ENCODE peak calls at places on chromosomes 13 and 19, in four cellular contexts. One of them, this sample, is unnamed.

GRCh38 chr13:74487091-74487722 is 353.0 kb upstream of the KLF12 start:
- DNase-seq in HepG2: no peak
- DNase-seq in Panc1: no peak
- DNase-seq in K562: no peak
- DNase-seq in this sample: no peak

GRCh38 chr19:34269968-34270621 is 15.7 kb downstream of the GARRE1 start:
- DNase-seq in HepG2: peak
- DNase-seq in Panc1: no peak
- DNase-seq in K562: no peak
- DNase-seq in this sample: no peak

GRCh38 chr19:18349524-18350128 is 9.2 kb downstream of the PGPEP1 start:
- DNase-seq in HepG2: peak
- DNase-seq in Panc1: no peak
- DNase-seq in K562: peak
- DNase-seq in this sample: no peak

GRCh38 chr19:46209051-46209450 is 20.5 kb upstream of the IGFL1 start:
- DNase-seq in K562: no peak
- DNase-seq in HepG2: no peak
- DNase-seq in Panc1: no peak
- DNase-seq in this sample: no peak

GRCh38 chr13:100602472-100603142 is 14.0 kb upstream of the GGACT start:
- DNase-seq in Panc1: no peak
- DNase-seq in K562: no peak
- DNase-seq in HepG2: no peak
- DNase-seq in this sample: no peak

GRCh38 chr19:29378543-29379105 is 147.2 kb upstream of the VSTM2B start:
- DNase-seq in K562: no peak
- DNase-seq in Panc1: no peak
- DNase-seq in HepG2: no peak
- DNase-seq in this sample: no peak

GRCh38 chr13:48775804-48776203 is 122.1 kb downstream of the CYSLTR2 start:
- DNase-seq in Panc1: no peak
- DNase-seq in K562: no peak
- DNase-seq in HepG2: no peak
- DNase-seq in this sample: no peak

GRCh38 chr13:74794147-74794546 is 659.9 kb upstream of the KLF12 start:
- DNase-seq in Panc1: no peak
- DNase-seq in HepG2: no peak
- DNase-seq in K562: no peak
- DNase-seq in this sample: no peak

GRCh38 chr13:20945952-20946383 is 43.4 kb upstream of the XPO4 start:
- DNase-seq in K562: no peak
- DNase-seq in Panc1: no peak
- DNase-seq in HepG2: no peak
- DNase-seq in this sample: no peak

GRCh38 chr19:12513531-12514061 is 29.0 kb upstream of the ZNF709 start:
- DNase-seq in K562: no peak
- DNase-seq in Panc1: no peak
- DNase-seq in HepG2: no peak
- DNase-seq in this sample: no peak

GRCh38 chr13:110291286-110291685 is 15.7 kb downstream of the COL4A1 start:
- DNase-seq in K562: no peak
- DNase-seq in Panc1: no peak
- DNase-seq in HepG2: no peak
- DNase-seq in this sample: no peak

GRCh38 chr19:37045140-37045539 is 33.1 kb upstream of the ZNF420 start:
- DNase-seq in HepG2: no peak
- DNase-seq in K562: no peak
- DNase-seq in Panc1: no peak
- DNase-seq in this sample: no peak

GRCh38 chr13:110391273-110391672 is 84.2 kb downstream of the COL4A2 start:
- DNase-seq in K562: no peak
- DNase-seq in HepG2: no peak
- DNase-seq in Panc1: no peak
- DNase-seq in this sample: no peak

GRCh38 chr13:107091386-107091785 is 523.4 kb upstream of the ARGLU1 start:
- DNase-seq in K562: no peak
- DNase-seq in Panc1: no peak
- DNase-seq in HepG2: no peak
- DNase-seq in this sample: no peak

GRCh38 chr19:33562636-33563035 is 41.0 kb upstream of the PEPD start:
- DNase-seq in K562: no peak
- DNase-seq in Panc1: no peak
- DNase-seq in HepG2: no peak
- DNase-seq in this sample: no peak

GRCh38 chr13:107590556-107590955 is 624.8 kb downstream of the LIG4 start:
- DNase-seq in Panc1: no peak
- DNase-seq in K562: no peak
- DNase-seq in HepG2: no peak
- DNase-seq in this sample: no peak

GRCh38 chr13:99269627-99270252 is 11.6 kb upstream of the GPR18 start:
- DNase-seq in Panc1: peak
- DNase-seq in K562: no peak
- DNase-seq in HepG2: peak
- DNase-seq in this sample: peak

DNA sequence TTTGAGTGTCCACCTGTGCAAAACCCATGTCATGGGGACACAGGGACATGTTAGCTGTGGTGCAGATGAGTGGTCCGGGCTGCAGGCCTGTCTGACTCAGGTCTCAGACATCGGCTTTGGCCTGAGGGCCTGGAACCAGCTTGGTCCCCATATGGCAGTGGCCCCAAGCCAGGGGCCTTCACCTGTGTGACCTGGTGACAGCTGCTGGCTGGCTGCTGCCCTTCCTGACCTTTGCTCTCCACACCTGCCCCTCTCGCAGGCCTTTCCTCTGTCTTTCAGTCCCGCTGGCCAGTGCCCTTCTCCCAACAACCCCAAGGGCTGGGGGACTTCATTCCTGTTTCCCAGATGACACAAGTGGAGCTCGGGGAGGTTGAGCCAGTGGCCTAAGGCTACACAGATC is 22.9 kb upstream of the LDLR start:
- DNase-seq in Panc1: no peak
- DNase-seq in K562: no peak
- DNase-seq in HepG2: no peak
- DNase-seq in this sample: no peak
- TF ChIP-seq TCF7L2 in Panc1: no peak
- TF ChIP-seq TCF7L2 in K562: no peak
- TF ChIP-seq TCF7L2 in HepG2: no peak
- TF ChIP-seq TCF7L2 in this sample: no peak

GRCh38 chr19:16096281-16096855 is 15.3 kb upstream of the RAB8A start:
- DNase-seq in HepG2: no peak
- DNase-seq in K562: no peak
- DNase-seq in Panc1: no peak
- DNase-seq in this sample: no peak
- TF ChIP-seq TCF7L2 in HepG2: no peak
- TF ChIP-seq TCF7L2 in K562: no peak
- TF ChIP-seq TCF7L2 in Panc1: no peak
- TF ChIP-seq TCF7L2 in this sample: no peak

GRCh38 chr13:50809133-50810090 is 34.1 kb downstream of the DLEU7 start:
- DNase-seq in K562: no peak
- DNase-seq in Panc1: no peak
- DNase-seq in HepG2: no peak
- DNase-seq in this sample: no peak
- TF ChIP-seq TCF7L2 in K562: no peak
- TF ChIP-seq TCF7L2 in Panc1: no peak
- TF ChIP-seq TCF7L2 in HepG2: no peak
- TF ChIP-seq TCF7L2 in this sample: no peak

GRCh38 chr13:25690582-25690981 is 318.8 kb downstream of the ATP8A2 start:
- DNase-seq in HepG2: no peak
- DNase-seq in K562: no peak
- DNase-seq in Panc1: no peak
- DNase-seq in this sample: no peak
- TF ChIP-seq TCF7L2 in HepG2: no peak
- TF ChIP-seq TCF7L2 in K562: no peak
- TF ChIP-seq TCF7L2 in Panc1: no peak
- TF ChIP-seq TCF7L2 in this sample: no peak

GRCh38 chr13:113981611-113982295 is 7.9 kb upstream of the C13orf46 start:
- DNase-seq in K562: no peak
- DNase-seq in Panc1: no peak
- DNase-seq in HepG2: no peak
- DNase-seq in this sample: no peak
- TF ChIP-seq TCF7L2 in K562: no peak
- TF ChIP-seq TCF7L2 in Panc1: no peak
- TF ChIP-seq TCF7L2 in HepG2: no peak
- TF ChIP-seq TCF7L2 in this sample: no peak

DNA sequence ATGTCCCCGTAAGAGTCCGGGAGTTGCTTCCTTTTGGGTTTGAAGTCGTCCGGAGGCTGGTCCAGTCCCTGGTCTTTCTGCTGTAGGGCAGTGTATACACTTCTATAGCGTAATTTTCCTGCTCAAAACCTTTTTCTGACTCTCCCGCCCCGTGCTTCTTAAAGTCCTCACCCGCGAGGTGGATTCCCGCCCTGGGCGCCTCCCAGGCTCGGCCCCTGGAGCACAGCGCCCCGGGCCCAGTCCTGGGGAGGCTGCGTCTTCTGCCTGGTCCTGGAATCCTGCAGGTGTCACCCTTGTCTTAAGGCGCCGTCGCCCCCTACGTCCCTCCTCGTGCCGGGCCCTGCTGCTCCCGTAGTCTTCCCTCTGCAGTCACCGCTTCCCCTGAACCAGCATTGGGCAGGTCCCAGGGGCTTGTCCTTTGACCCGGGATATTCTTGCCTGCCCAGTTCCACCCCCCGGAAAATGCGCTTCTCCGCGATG is 34.4 kb upstream of the ZNF808 start:
- DNase-seq in HepG2: no peak
- DNase-seq in Panc1: no peak
- DNase-seq in K562: no peak
- DNase-seq in this sample: no peak
- TF ChIP-seq TCF7L2 in HepG2: no peak
- TF ChIP-seq TCF7L2 in Panc1: no peak
- TF ChIP-seq TCF7L2 in K562: no peak
- TF ChIP-seq TCF7L2 in this sample: no peak

GRCh38 chr19:6239871-6240676 is 39.7 kb downstream of the MLLT1 start:
- DNase-seq in K562: peak
- DNase-seq in HepG2: no peak
- DNase-seq in Panc1: no peak
- DNase-seq in this sample: no peak
- TF ChIP-seq TCF7L2 in K562: no peak
- TF ChIP-seq TCF7L2 in HepG2: no peak
- TF ChIP-seq TCF7L2 in Panc1: no peak
- TF ChIP-seq TCF7L2 in this sample: no peak

DNA sequence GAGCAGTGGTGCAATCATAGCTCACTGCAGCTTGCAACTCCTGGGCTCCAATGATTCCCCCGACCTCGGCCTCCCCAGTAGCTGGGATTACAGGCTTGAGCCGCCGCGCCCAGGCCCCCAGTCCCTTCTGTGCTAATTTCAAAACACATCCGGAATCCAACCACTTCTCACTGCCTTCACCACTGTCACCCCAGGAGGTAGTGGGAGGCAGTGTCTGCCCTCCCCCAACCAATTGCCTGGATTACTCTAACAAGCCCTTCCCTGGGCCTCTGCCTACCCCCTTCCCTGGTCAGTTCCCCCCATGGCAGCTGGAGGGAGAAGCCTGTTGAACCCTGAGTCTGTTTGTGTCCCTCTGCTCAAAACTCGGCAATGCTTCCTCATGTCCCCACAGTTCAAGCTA is 2.3 kb downstream of the PRAM1 start:
- DNase-seq in HepG2: no peak
- DNase-seq in Panc1: no peak
- DNase-seq in K562: no peak
- DNase-seq in this sample: no peak
- TF ChIP-seq TCF7L2 in HepG2: no peak
- TF ChIP-seq TCF7L2 in Panc1: no peak
- TF ChIP-seq TCF7L2 in K562: no peak
- TF ChIP-seq TCF7L2 in this sample: no peak

GRCh38 chr13:97140611-97141010 is 81.5 kb upstream of the MBNL2 start:
- DNase-seq in Panc1: no peak
- DNase-seq in K562: no peak
- DNase-seq in HepG2: no peak
- DNase-seq in this sample: no peak

GRCh38 chr13:97145057-97145456 is 77.1 kb upstream of the MBNL2 start:
- DNase-seq in K562: no peak
- DNase-seq in HepG2: no peak
- DNase-seq in Panc1: no peak
- DNase-seq in this sample: no peak

GRCh38 chr13:97139704-97140103 is 82.4 kb upstream of the MBNL2 start:
- DNase-seq in HepG2: no peak
- DNase-seq in K562: no peak
- DNase-seq in Panc1: no peak
- DNase-seq in this sample: no peak

GRCh38 chr13:97142452-97142851 is 79.7 kb upstream of the MBNL2 start:
- DNase-seq in Panc1: no peak
- DNase-seq in HepG2: peak
- DNase-seq in K562: peak
- DNase-seq in this sample: peak

DNA sequence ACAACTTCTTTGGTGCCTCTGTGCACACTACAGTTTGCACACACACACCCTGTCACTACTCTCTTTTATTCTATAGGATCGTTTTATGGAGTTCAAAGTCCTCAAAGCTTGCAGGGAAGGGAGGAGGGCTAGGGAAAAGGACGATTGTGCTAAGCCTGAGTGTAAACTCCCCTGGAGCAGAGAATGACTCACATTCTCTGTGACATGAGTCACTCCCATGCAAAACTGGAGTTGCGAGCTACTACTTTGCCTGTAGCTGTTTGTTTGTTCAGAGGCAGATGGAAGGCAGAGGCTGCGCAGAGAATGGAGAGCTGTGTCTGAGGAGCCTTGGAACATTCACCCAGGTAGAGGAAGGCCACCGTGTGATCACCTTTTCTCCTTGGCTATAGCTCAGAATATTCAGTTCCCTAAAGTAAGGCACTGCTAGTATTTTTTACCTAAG is 80.5 kb upstream of the MBNL2 start:
- DNase-seq in HepG2: peak
- DNase-seq in Panc1: peak
- DNase-seq in K562: peak
- DNase-seq in this sample: peak
- TF ChIP-seq TCF7L2 in HepG2: no peak
- TF ChIP-seq TCF7L2 in Panc1: peak
- TF ChIP-seq TCF7L2 in K562: no peak
- TF ChIP-seq TCF7L2 in this sample: peak

GRCh38 chr19:39403331-39404312 is 3.0 kb upstream of the ZFP36 start:
- DNase-seq in Panc1: peak
- DNase-seq in HepG2: no peak
- DNase-seq in K562: peak
- DNase-seq in this sample: peak
- TF ChIP-seq TCF7L2 in Panc1: no peak
- TF ChIP-seq TCF7L2 in HepG2: no peak
- TF ChIP-seq TCF7L2 in K562: no peak
- TF ChIP-seq TCF7L2 in this sample: peak